ENCODE peak calls at places on chromosomes 1 and 21, in six cellular contexts. W is DMS79; S is GM13977; I is caudate nucleus; Z is activated CD8-positive, alpha-beta memory T cell treated with anti-CD3 and anti-CD28 coated beads, Interleukin-2, amount 10 ng/mL, durations not matched to agents 7 days and 5 days; Y is NCI-H1105. M is an unnamed sample.

GRCh38 chr21:42258150-42258884 is 39.4 kb downstream of the ABCG1 start:
- DNase-seq in Y (peak), W (no peak), S (peak), I (peak), Z (peak), M (peak)

GRCh38 chr1:174875306-174875705 is 124.4 kb upstream of the CACYBP start:
- DNase-seq in I (no peak), Y (peak), W (peak), S (no peak), Z (no peak), M (peak)

GRCh38 chr1:203271018-203271743 is 34.1 kb upstream of the BTG2 start:
- DNase-seq in Z (peak), Y (no peak), W (peak), I (no peak), S (peak), M (peak)

GRCh38 chr1:205493241-205494085 is 11.0 kb upstream of the CDK18 start:
- DNase-seq in W (no peak), Y (no peak), S (no peak), Z (peak), I (no peak), M (peak)

GRCh38 chr1:229388876-229389580 is 44.9 kb downstream of the ACTA1 start:
- DNase-seq in Y (no peak), W (no peak), Z (no peak), S (no peak), I (no peak), M (no peak)

GRCh38 chr1:209884665-209885117 is 53.3 kb upstream of the SYT14 start:
- DNase-seq in Z (peak), S (no peak), I (no peak), W (peak), Y (no peak), M (peak)

GRCh38 chr1:165914136-165914798 is 86.9 kb downstream of the UCK2 start:
- DNase-seq in W (peak), Y (peak), Z (peak), I (peak), S (peak), M (peak)

GRCh38 chr1:51236548-51237312 is 657 bp downstream of the RNF11 start:
- DNase-seq in Y (peak), S (peak), I (no peak), Z (peak), W (peak), M (peak)

GRCh38 chr21:30769724-30770431 is 14.7 kb upstream of the KRTAP21-1 start:
- DNase-seq in Z (no peak), Y (no peak), W (no peak), S (no peak), I (no peak), M (no peak)

GRCh38 chr1:30695481-30695880 is 27.9 kb downstream of the MATN1 start:
- DNase-seq in S (no peak), I (no peak), Y (no peak), Z (no peak), W (no peak), M (no peak)

GRCh38 chr1:58983159-58983558 is 199.3 kb upstream of the JUN start:
- DNase-seq in I (no peak), Y (no peak), Z (no peak), W (no peak), S (no peak), M (no peak)

GRCh38 chr1:13892141-13892670 is 192.2 kb downstream of the PRDM2 start:
- DNase-seq in I (no peak), W (peak), S (no peak), Y (no peak), Z (no peak), M (no peak)

GRCh38 chr1:241817331-241817792 is 30.6 kb upstream of the EXO1 start:
- DNase-seq in S (no peak), I (no peak), Z (no peak), Y (no peak), W (no peak), M (no peak)

GRCh38 chr1:146012703-146013565 is 8.6 kb downstream of the HJV start:
- DNase-seq in S (peak), Z (peak), I (no peak), Y (peak), W (peak), M (peak)

GRCh38 chr1:3918966-3919611 is 19.0 kb upstream of the C1orf174 start:
- DNase-seq in Z (no peak), S (no peak), W (no peak), I (no peak), Y (no peak), M (no peak)

GRCh38 chr1:114130213-114130612 is 23.5 kb downstream of the SYT6 start:
- DNase-seq in W (no peak), Y (no peak), S (no peak), I (no peak), Z (no peak), M (no peak)

GRCh38 chr1:168485048-168485447 is 58.7 kb downstream of the XCL2 start:
- DNase-seq in I (no peak), Y (no peak), W (no peak), Z (no peak), S (no peak), M (no peak)

GRCh38 chr1:107378602-107379265 is 237.9 kb downstream of the NTNG1 start:
- DNase-seq in S (no peak), Z (no peak), I (no peak), W (no peak), Y (no peak), M (no peak)

GRCh38 chr1:36436820-36437219 is 13.4 kb downstream of the OSCP1 start:
- DNase-seq in W (no peak), S (no peak), Z (no peak), I (no peak), Y (no peak), M (no peak)

GRCh38 chr1:34013958-34014737 is 150.3 kb downstream of the HMGB4 start:
- DNase-seq in I (no peak), Z (no peak), S (peak), W (no peak), Y (no peak), M (no peak)

GRCh38 chr1:113422315-113423068 is 32.2 kb downstream of the MAGI3 start:
- DNase-seq in Y (no peak), Z (no peak), W (no peak), S (no peak), I (no peak), M (no peak)

GRCh38 chr1:155127672-155128468 is at the start of gene EFNA1:
- DNase-seq in I (peak), Y (peak), W (no peak), Z (no peak), S (peak), M (peak)

GRCh38 chr21:20902511-20902910 is 95.7 kb upstream of the NCAM2 start:
- DNase-seq in I (no peak), W (no peak), Y (no peak), Z (no peak), S (no peak), M (no peak)

GRCh38 chr1:198563578-198563977 is 23.1 kb upstream of the ATP6V1G3 start:
- DNase-seq in I (no peak), W (no peak), S (no peak), Z (no peak), Y (no peak), M (no peak)